ENCODE peak calls at places on chromosome 17, in nine cellular contexts. D is nucleus accumbens; E is dermis blood vessel endothelial cell; M is stimulated activated CD4-positive, alpha-beta T cell treated with anti-CD3 and anti-CD28 coated beads, Interleukin-1b, Interleukin-23, amount 100 ng/mL, for 4 hours; T is psoas muscle; J is stimulated activated naive B cell treated with anti-CD40 and anti-IgM and Interleukin-4, amounts not matched to agents 10 μg/mL and 1 μg/mL and 100 μg/mL, for 72 hours; G is activated naive CD4-positive, alpha-beta T cell treated with anti-CD3 and anti-CD28 coated beads for 36 hours; Y is adrenal gland; L is small intestine. I is an unnamed sample.

GRCh38 chr17:17063546-17064122 is 21.4 kb downstream of the MPRIP start:
- DNase-seq in J (no peak), M (no peak), G (no peak), T (peak), L (peak), Y (peak), D (peak), E (no peak), I (peak)

GRCh38 chr17:35889241-35889640 is 9.1 kb upstream of the CCL5 start:
- DNase-seq in D (no peak), L (no peak), J (no peak), G (peak), M (no peak), Y (no peak), T (no peak), E (no peak), I (no peak)

GRCh38 chr17:46025510-46025909 is 26.5 kb downstream of the STH start:
- DNase-seq in D (no peak), L (no peak), Y (no peak), G (no peak), J (no peak), T (no peak), E (no peak), M (no peak), I (no peak)

GRCh38 chr17:40069751-40070643 is 7.2 kb downstream of the THRA start:
- DNase-seq in T (no peak), J (no peak), Y (peak), M (no peak), G (peak), D (peak), L (peak), E (peak), I (no peak)

GRCh38 chr17:65785109-65785508 is 223.7 kb upstream of the AXIN2 start:
- DNase-seq in M (no peak), E (peak), T (no peak), J (no peak), Y (no peak), D (no peak), L (peak), G (no peak), I (peak)

GRCh38 chr17:19262650-19263620 is 25.8 kb downstream of the EPN2 start:
- DNase-seq in T (no peak), E (peak), G (no peak), D (no peak), L (no peak), M (no peak), J (no peak), Y (no peak), I (no peak)

GRCh38 chr17:52895272-52895671 is 736.8 kb upstream of the CA10 start:
- DNase-seq in T (no peak), M (no peak), L (no peak), J (no peak), D (no peak), Y (no peak), G (no peak), E (no peak), I (no peak)

GRCh38 chr17:7138800-7139381 is 24.3 kb upstream of the ASGR2 start:
- DNase-seq in T (no peak), G (no peak), M (no peak), E (no peak), J (no peak), Y (no peak), L (no peak), D (no peak), I (no peak)

GRCh38 chr17:41492351-41492750 is 2.6 kb upstream of the KRT36 start:
- DNase-seq in Y (no peak), G (no peak), J (no peak), T (no peak), M (no peak), L (no peak), D (no peak), E (peak), I (no peak)

GRCh38 chr17:31111183-31111582 is 16.4 kb downstream of the NF1 start:
- DNase-seq in D (no peak), T (no peak), Y (no peak), E (no peak), G (no peak), L (no peak), M (no peak), J (no peak), I (no peak)

GRCh38 chr17:60526726-60527125 is 684 bp upstream of the APPBP2 start:
- DNase-seq in E (peak), T (no peak), L (no peak), J (no peak), Y (no peak), G (no peak), M (no peak), D (no peak), I (no peak)

GRCh38 chr17:42585353-42585752 is 7.8 kb upstream of the PSMC3IP start:
- DNase-seq in L (no peak), E (no peak), G (no peak), M (no peak), Y (no peak), T (no peak), J (no peak), D (no peak), I (peak)

GRCh38 chr17:4900231-4901107 is 1.1 kb downstream of the C17orf107 start:
- DNase-seq in T (no peak), M (no peak), D (no peak), G (peak), Y (no peak), E (peak), L (peak), J (peak), I (no peak)

GRCh38 chr17:54900457-54901229 is at the start of gene TOM1L1:
- DNase-seq in J (peak), T (peak), E (peak), Y (peak), M (peak), D (peak), L (peak), G (peak), I (no peak)

GRCh38 chr17:1029196-1029911 is 32.4 kb downstream of the TIMM22 start:
- DNase-seq in L (no peak), D (peak), Y (peak), T (peak), G (no peak), M (no peak), E (peak), J (no peak), I (no peak)

GRCh38 chr17:5249615-5250014 is 15.0 kb upstream of the SCIMP start:
- DNase-seq in Y (peak), T (peak), J (peak), E (peak), M (peak), G (peak), D (peak), L (peak), I (peak)

GRCh38 chr17:57396515-57396921 is 140.2 kb downstream of the MSI2 start:
- DNase-seq in D (no peak), E (no peak), J (no peak), M (no peak), Y (no peak), T (no peak), G (no peak), L (no peak), I (no peak)

GRCh38 chr17:5254903-5255521 is 20.4 kb upstream of the SCIMP start:
- DNase-seq in G (no peak), L (no peak), J (peak), D (peak), M (no peak), Y (peak), E (no peak), T (no peak), I (peak)